ENCODE peak calls at places on chromosomes 2 and 18, in ten cellular contexts. E is sigmoid colon; H is tibial nerve; D is effector memory CD4-positive, alpha-beta T cell; L is OCI-LY7; O is neural progenitor cell; U is lower lobe of right lung; P is PC-3; V is endodermal cell; J is astrocyte. M is an unnamed sample.

GRCh38 chr18:48842259-48843061 is 108.3 kb downstream of the SMAD7 start:
- DNase-seq in E (no peak), H (no peak), D (peak), L (peak), O (no peak), U (peak), P (no peak), V (peak), J (no peak), M (peak)

GRCh38 chr2:189002079-189002478 is 27.9 kb downstream of the COL3A1 start:
- DNase-seq in E (no peak), H (no peak), D (no peak), L (no peak), O (no peak), U (no peak), P (peak), V (no peak), J (peak), M (no peak)

GRCh38 chr2:28587526-28588230 is 91.8 kb downstream of the PLB1 start:
- DNase-seq in E (peak), H (no peak), D (no peak), L (no peak), O (no peak), U (no peak), P (no peak), V (no peak), J (no peak), M (no peak)

GRCh38 chr2:65023742-65024141 is 32.5 kb upstream of the CEP68 start:
- DNase-seq in E (no peak), H (no peak), D (no peak), L (no peak), O (peak), U (no peak), P (no peak), V (no peak), J (no peak), M (no peak)

GRCh38 chr2:26298638-26299393 is 47.1 kb upstream of the SELENOI start:
- DNase-seq in E (peak), H (peak), D (no peak), L (no peak), O (peak), U (peak), P (no peak), V (peak), J (peak), M (peak)

GRCh38 chr2:168848220-168848619 is 42.0 kb downstream of the SPC25 start:
- DNase-seq in E (no peak), H (no peak), D (no peak), L (no peak), O (peak), U (no peak), P (no peak), V (peak), J (no peak), M (no peak)

GRCh38 chr18:50117876-50118275 is 77.1 kb downstream of the MYO5B start:
- DNase-seq in E (no peak), H (no peak), D (no peak), L (no peak), O (no peak), U (no peak), P (peak), V (no peak), J (no peak), M (no peak)

GRCh38 chr2:108382196-108382595 is 4.4 kb downstream of the SULT1C4 start:
- DNase-seq in E (no peak), H (no peak), D (no peak), L (no peak), O (no peak), U (no peak), P (peak), V (no peak), J (no peak), M (no peak)

GRCh38 chr18:57435851-57436192 is 648 bp downstream of the ONECUT2 start:
- DNase-seq in E (no peak), H (no peak), D (no peak), L (no peak), O (no peak), U (no peak), P (no peak), V (no peak), J (no peak), M (no peak)

GRCh38 chr2:191701696-191702095 is 23.8 kb downstream of the NABP1 start:
- DNase-seq in E (no peak), H (no peak), D (no peak), L (no peak), O (peak), U (no peak), P (no peak), V (no peak), J (no peak), M (no peak)

GRCh38 chr2:64812298-64812697 is 158.6 kb upstream of the SERTAD2 start:
- DNase-seq in E (no peak), H (no peak), D (no peak), L (no peak), O (no peak), U (no peak), P (no peak), V (no peak), J (no peak), M (no peak)

GRCh38 chr2:16933355-16933754 is 267.7 kb upstream of the CYRIA start:
- DNase-seq in E (no peak), H (no peak), D (no peak), L (no peak), O (peak), U (no peak), P (no peak), V (no peak), J (no peak), M (no peak)

GRCh38 chr2:120435671-120436459 is 89.9 kb downstream of the INHBB start:
- DNase-seq in E (no peak), H (no peak), D (no peak), L (no peak), O (no peak), U (no peak), P (no peak), V (peak), J (no peak), M (peak)

GRCh38 chr2:219991116-219991515 is 363.7 kb downstream of the SLC4A3 start:
- DNase-seq in E (no peak), H (no peak), D (no peak), L (no peak), O (no peak), U (no peak), P (no peak), V (no peak), J (no peak), M (no peak)

GRCh38 chr18:22668496-22668895 is 250.8 kb upstream of the CTAGE1 start:
- DNase-seq in E (no peak), H (no peak), D (no peak), L (no peak), O (no peak), U (no peak), P (no peak), V (no peak), J (no peak), M (no peak)

GRCh38 chr18:12768622-12769021 is 65.8 kb downstream of the PSMG2 start:
- DNase-seq in E (no peak), H (no peak), D (no peak), L (no peak), O (no peak), U (no peak), P (peak), V (no peak), J (peak), M (no peak)

GRCh38 chr2:15547100-15547499 is 14.0 kb downstream of the NBAS start:
- DNase-seq in E (no peak), H (no peak), D (no peak), L (no peak), O (no peak), U (no peak), P (no peak), V (no peak), J (no peak), M (no peak)

GRCh38 chr2:106076941-106077340 is 117.2 kb downstream of the UXS1 start:
- DNase-seq in E (no peak), H (no peak), D (no peak), L (no peak), O (no peak), U (no peak), P (no peak), V (no peak), J (no peak), M (no peak)

GRCh38 chr18:59049726-59050660 is 89.7 kb upstream of the SEC11C start:
- DNase-seq in E (no peak), H (no peak), D (no peak), L (no peak), O (peak), U (no peak), P (no peak), V (peak), J (no peak), M (no peak)

GRCh38 chr2:112541315-112542122 is 746 bp upstream of the POLR1B start:
- DNase-seq in E (peak), H (no peak), D (peak), L (peak), O (peak), U (peak), P (no peak), V (peak), J (no peak), M (peak)

GRCh38 chr18:72107647-72108046 is 436.5 kb downstream of the CBLN2 start:
- DNase-seq in E (no peak), H (no peak), D (no peak), L (no peak), O (peak), U (no peak), P (peak), V (peak), J (peak), M (no peak)

GRCh38 chr2:26607698-26608097 is 33.5 kb downstream of the CIB4 start:
- DNase-seq in E (no peak), H (no peak), D (no peak), L (no peak), O (no peak), U (no peak), P (no peak), V (no peak), J (no peak), M (no peak)

GRCh38 chr18:46477425-46478011 is 179.5 kb downstream of the LOXHD1 start:
- DNase-seq in E (no peak), H (no peak), D (no peak), L (no peak), O (no peak), U (no peak), P (no peak), V (peak), J (no peak), M (no peak)

GRCh38 chr2:71466301-71467179 is 13.2 kb downstream of the DYSF start:
- DNase-seq in E (no peak), H (no peak), D (no peak), L (no peak), O (peak), U (peak), P (peak), V (peak), J (peak), M (peak)

GRCh38 chr2:240250985-240251847 is 110.8 kb upstream of the OTOS start:
- DNase-seq in E (peak), H (peak), D (no peak), L (no peak), O (peak), U (peak), P (peak), V (peak), J (peak), M (peak)

GRCh38 chr2:83971547-83971946 is 487.5 kb downstream of the SUCLG1 start:
- DNase-seq in E (no peak), H (no peak), D (no peak), L (no peak), O (no peak), U (no peak), P (peak), V (no peak), J (no peak), M (no peak)

GRCh38 chr18:70489556-70489955 is 200.7 kb downstream of the SOCS6 start:
- DNase-seq in E (no peak), H (no peak), D (no peak), L (no peak), O (no peak), U (no peak), P (no peak), V (no peak), J (no peak), M (no peak)

GRCh38 chr2:204072443-204073324 is 136.1 kb downstream of the ICOS start:
- DNase-seq in E (no peak), H (no peak), D (peak), L (peak), O (peak), U (no peak), P (peak), V (peak), J (no peak), M (no peak)

GRCh38 chr2:85243101-85244072 is 84.4 kb downstream of the TGOLN2 start:
- DNase-seq in E (peak), H (peak), D (no peak), L (peak), O (peak), U (peak), P (peak), V (peak), J (no peak), M (no peak)

GRCh38 chr2:61718965-61719364 is 134.9 kb downstream of the FAM161A start:
- DNase-seq in E (no peak), H (no peak), D (no peak), L (no peak), O (no peak), U (no peak), P (no peak), V (no peak), J (no peak), M (no peak)

GRCh38 chr2:144331652-144332355 is 188.1 kb downstream of the ZEB2 start:
- DNase-seq in E (peak), H (peak), D (no peak), L (no peak), O (peak), U (peak), P (no peak), V (no peak), J (peak), M (peak)

GRCh38 chr18:50671376-50671775 is 111.5 kb downstream of the MAPK4 start:
- DNase-seq in E (no peak), H (peak), D (no peak), L (no peak), O (no peak), U (no peak), P (no peak), V (no peak), J (no peak), M (no peak)

GRCh38 chr18:77486985-77487384 is 237.3 kb downstream of the GALR1 start:
- DNase-seq in E (no peak), H (no peak), D (no peak), L (no peak), O (no peak), U (no peak), P (no peak), V (no peak), J (no peak), M (no peak)

GRCh38 chr2:174753038-174753633 is 11.1 kb downstream of the CHRNA1 start:
- DNase-seq in E (no peak), H (no peak), D (peak), L (no peak), O (no peak), U (no peak), P (peak), V (no peak), J (no peak), M (no peak)

DNA sequence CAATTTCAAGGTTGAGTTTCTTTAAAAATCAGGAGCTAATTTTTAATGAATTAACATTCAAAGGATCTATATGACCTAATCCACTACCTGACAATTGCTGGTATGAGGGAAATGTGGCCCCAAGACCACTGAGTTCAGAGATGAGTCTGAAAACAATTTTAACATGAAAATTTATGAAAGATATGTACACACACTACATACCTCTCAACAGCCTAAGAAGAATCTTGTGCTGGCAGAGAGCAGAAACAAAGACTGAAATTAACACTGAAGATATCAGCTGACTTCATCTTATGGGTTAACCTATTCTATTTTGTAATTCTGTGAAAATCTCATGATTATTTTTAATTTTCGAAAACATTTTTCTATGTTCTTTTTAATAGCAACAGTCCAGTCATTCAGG is 1.7 kb downstream of the FAP start:
- DNase-seq in E (no peak), H (no peak), D (no peak), L (no peak), O (no peak), U (no peak), P (no peak), V (no peak), J (no peak), M (no peak)
- H3K4me3 ChIP-seq in E (peak), H (no peak), D (no peak), L (no peak), O (no peak), U (no peak), P (no peak), V (no peak), J (peak), M (no peak)

GRCh38 chr18:76455015-76455676 is 39.9 kb downstream of the ZNF516 start:
- DNase-seq in E (peak), H (no peak), D (no peak), L (no peak), O (no peak), U (no peak), P (no peak), V (peak), J (no peak), M (no peak)

GRCh38 chr18:76452357-76452756 is 42.7 kb downstream of the ZNF516 start:
- DNase-seq in E (peak), H (no peak), D (no peak), L (no peak), O (no peak), U (peak), P (no peak), V (peak), J (peak), M (no peak)

GRCh38 chr18:76454429-76454828 is 40.6 kb downstream of the ZNF516 start:
- DNase-seq in E (no peak), H (no peak), D (no peak), L (no peak), O (no peak), U (no peak), P (no peak), V (no peak), J (no peak), M (no peak)

GRCh38 chr18:76451475-76452331 is 43.3 kb downstream of the ZNF516 start:
- DNase-seq in E (peak), H (no peak), D (no peak), L (no peak), O (peak), U (peak), P (no peak), V (peak), J (no peak), M (peak)

GRCh38 chr18:76453057-76453561 is 41.9 kb downstream of the ZNF516 start:
- DNase-seq in E (no peak), H (no peak), D (no peak), L (no peak), O (no peak), U (no peak), P (no peak), V (peak), J (no peak), M (no peak)
- H3K27ac ChIP-seq in E (peak), H (peak), D (no peak), L (no peak), O (peak), U (no peak), P (no peak), V (peak), J (peak), M (no peak)

DNA sequence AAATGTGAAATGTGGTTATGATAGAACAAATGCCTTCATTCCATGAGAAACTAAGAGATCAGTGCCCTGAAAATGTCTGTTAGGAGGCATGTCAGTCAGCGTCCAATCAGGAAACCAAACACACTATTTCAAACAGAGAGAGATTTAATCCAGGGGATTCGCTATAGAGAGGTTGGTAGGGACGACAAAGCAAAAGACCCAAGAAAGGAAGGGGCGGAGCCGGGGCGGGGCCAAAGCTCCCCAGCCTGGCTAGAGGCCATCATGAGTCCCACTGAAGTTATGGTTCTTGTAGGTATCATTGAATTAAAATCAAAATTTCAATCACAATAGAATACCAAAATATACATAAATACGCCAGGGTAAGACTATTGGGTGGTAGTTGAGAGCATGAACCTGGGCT is 32.9 kb upstream of the RNF149 start:
- DNase-seq in E (no peak), H (no peak), D (no peak), L (no peak), O (no peak), U (peak), P (no peak), V (peak), J (no peak), M (peak)
- H3K4me3 ChIP-seq in E (no peak), H (no peak), D (no peak), L (no peak), O (no peak), U (no peak), P (no peak), V (no peak), J (no peak), M (no peak)

GRCh38 chr2:130727286-130727924 is 1.5 kb upstream of the GPR148 start:
- DNase-seq in E (peak), H (peak), D (peak), L (peak), O (peak), U (peak), P (peak), V (peak), J (peak), M (peak)
- H3K27ac ChIP-seq in E (peak), H (no peak), D (peak), L (no peak), O (no peak), U (peak), P (no peak), V (peak), J (no peak), M (no peak)

DNA sequence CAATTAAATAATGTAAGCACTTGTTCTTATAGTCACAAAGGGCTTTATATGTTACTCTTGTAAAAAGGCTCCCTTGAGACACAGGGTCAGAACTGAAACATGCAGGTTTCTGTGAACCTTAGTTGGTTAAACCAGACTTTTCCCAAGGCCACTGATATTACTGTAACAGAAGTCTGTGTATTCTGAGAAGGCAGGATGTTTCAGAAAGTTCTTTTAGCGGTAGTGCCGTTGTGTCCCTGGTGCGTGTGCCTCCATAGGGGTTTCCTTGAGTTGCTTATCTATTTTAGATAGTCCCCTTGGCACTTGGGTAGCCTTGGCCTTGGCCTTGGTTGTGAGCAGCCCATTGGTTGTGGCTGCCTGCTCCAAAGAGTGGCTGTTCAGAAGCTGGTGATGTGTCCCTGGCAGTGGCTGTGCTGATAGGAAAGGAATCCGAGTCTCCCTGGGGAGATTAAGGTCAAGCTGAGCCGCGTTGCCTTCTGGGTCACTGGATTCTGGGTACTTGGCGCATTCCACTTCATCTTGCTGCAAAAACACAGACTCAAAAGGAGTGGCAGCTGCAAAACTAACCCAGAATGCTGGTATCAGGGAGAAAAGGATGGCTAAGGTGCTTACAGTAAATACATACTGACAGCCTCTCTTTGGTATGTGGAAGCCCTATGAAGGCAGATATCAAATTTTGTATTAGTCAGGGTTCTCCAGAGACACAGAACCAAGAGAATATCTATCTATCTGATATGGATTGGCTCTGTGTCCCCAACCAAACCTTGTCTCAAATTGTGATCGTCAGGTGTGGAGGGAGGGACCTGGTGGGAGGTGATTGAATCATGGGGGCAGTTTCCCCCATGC is 69.7 kb downstream of the FHOD3 start:
- DNase-seq in E (no peak), H (no peak), D (no peak), L (no peak), O (no peak), U (no peak), P (no peak), V (no peak), J (no peak), M (no peak)
- H3K4me3 ChIP-seq in E (no peak), H (no peak), D (no peak), L (no peak), O (no peak), U (no peak), P (no peak), V (no peak), J (no peak), M (no peak)